ENCODE peak calls at places on chromosomes 1 and 21, in six cellular contexts. Q, D, H, K, T and W are unnamed samples. For H3K4me1, the result is how much of the 10 kb centered on the place peaks cover.

GRCh38 chr1:246151796-246152434 is 355.2 kb downstream of the SMYD3 start:
- DNase-seq in D (no peak), H (no peak), K (no peak), Q (no peak), T (no peak), W (no peak)

GRCh38 chr1:54975709-54976108 is 4.7 kb upstream of the TMEM61 start:
- DNase-seq in T (no peak), D (no peak), Q (no peak), H (no peak), K (no peak), W (no peak)

GRCh38 chr1:201319631-201320030 is 36.3 kb downstream of the PKP1 start:
- DNase-seq in K (no peak), Q (no peak), D (no peak), T (no peak), H (no peak), W (no peak)

GRCh38 chr1:59185163-59185855 is 111.6 kb upstream of the FGGY start:
- DNase-seq in K (no peak), T (no peak), Q (no peak), H (no peak), D (no peak), W (no peak)

GRCh38 chr1:218361298-218362065 is 16.3 kb downstream of the TGFB2 start:
- DNase-seq in D (no peak), T (no peak), K (peak), Q (no peak), H (no peak), W (no peak)

GRCh38 chr1:221604948-221605347 is 136.9 kb downstream of the DUSP10 start:
- DNase-seq in Q (no peak), T (no peak), K (peak), H (no peak), D (no peak), W (no peak)

GRCh38 chr1:230542054-230542453 is 100.2 kb upstream of the COG2 start:
- DNase-seq in Q (no peak), K (peak), T (no peak), H (no peak), D (no peak), W (no peak)

GRCh38 chr1:50335914-50336313 is 87.3 kb downstream of the DMRTA2 start:
- DNase-seq in K (no peak), T (no peak), D (no peak), H (no peak), Q (no peak), W (no peak)

GRCh38 chr1:56758135-56758534 is 61.1 kb downstream of the FYB2 start:
- DNase-seq in Q (peak), H (no peak), D (peak), T (no peak), K (peak), W (no peak)

GRCh38 chr1:11473635-11474034 is 5.3 kb upstream of the DISP3 start:
- DNase-seq in T (no peak), D (no peak), K (peak), Q (no peak), H (no peak), W (no peak)

GRCh38 chr1:150420560-150421265 is 56.8 kb downstream of the RPRD2 start:
- DNase-seq in D (no peak), Q (no peak), K (peak), T (no peak), H (no peak), W (no peak)

GRCh38 chr1:223706077-223706988 is 6.0 kb upstream of the CAPN2 start:
- DNase-seq in K (peak), Q (no peak), H (no peak), D (peak), T (peak), W (no peak)

GRCh38 chr1:42935971-42936308 is 22.7 kb downstream of the SLC2A1 start:
- DNase-seq in D (no peak), H (no peak), Q (no peak), T (no peak), K (no peak), W (no peak)

GRCh38 chr1:24121406-24121805 is 9.5 kb upstream of the MYOM3 start:
- DNase-seq in T (no peak), H (no peak), K (no peak), D (no peak), Q (no peak), W (no peak)

GRCh38 chr1:67983867-67984266 is 66.6 kb downstream of the DIRAS3 start:
- DNase-seq in T (no peak), H (no peak), Q (no peak), K (no peak), D (no peak), W (no peak)

GRCh38 chr1:185733818-185734709 is at the start of gene HMCN1:
- DNase-seq in K (peak), D (peak), T (peak), Q (peak), H (peak), W (no peak)

GRCh38 chr1:185731446-185731845 is 2.7 kb upstream of the HMCN1 start:
- DNase-seq in H (no peak), T (no peak), D (no peak), K (no peak), Q (no peak), W (no peak)

GRCh38 chr1:185734929-185735666 is 907 bp downstream of the HMCN1 start:
- DNase-seq in T (no peak), Q (no peak), K (peak), D (no peak), H (no peak), W (no peak)

GRCh38 chr1:185732941-185733340 is 1.2 kb upstream of the HMCN1 start:
- DNase-seq in D (no peak), Q (no peak), T (no peak), H (no peak), K (no peak), W (no peak)

DNA sequence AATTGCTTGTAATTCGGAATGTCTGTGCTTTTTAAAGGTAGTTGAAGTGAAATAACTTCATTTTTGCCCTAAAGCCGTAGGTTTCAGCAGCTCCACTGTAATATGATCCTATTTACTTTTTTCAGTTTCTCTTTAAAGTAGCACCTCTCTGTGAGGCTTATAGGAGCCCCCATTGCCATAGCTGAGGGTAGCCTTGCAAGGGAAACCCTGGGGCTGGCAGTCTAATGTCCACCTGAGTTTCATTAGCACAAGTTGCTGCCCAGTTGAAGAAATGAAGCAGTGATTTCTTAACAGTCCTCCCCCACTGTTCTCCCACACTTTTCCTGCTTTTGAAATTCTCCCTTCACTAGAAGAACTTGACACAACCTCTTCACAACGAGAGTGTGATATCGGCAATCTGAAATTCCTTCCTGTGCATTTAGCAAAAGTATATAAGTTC is 1.5 kb downstream of the HMCN1 start:
- DNase-seq in K (no peak), Q (no peak), T (no peak), D (no peak), H (no peak), W (no peak)
- H3K4me3 ChIP-seq in K (peak), Q (peak), T (peak), D (peak), H (peak), W (no peak)

DNA sequence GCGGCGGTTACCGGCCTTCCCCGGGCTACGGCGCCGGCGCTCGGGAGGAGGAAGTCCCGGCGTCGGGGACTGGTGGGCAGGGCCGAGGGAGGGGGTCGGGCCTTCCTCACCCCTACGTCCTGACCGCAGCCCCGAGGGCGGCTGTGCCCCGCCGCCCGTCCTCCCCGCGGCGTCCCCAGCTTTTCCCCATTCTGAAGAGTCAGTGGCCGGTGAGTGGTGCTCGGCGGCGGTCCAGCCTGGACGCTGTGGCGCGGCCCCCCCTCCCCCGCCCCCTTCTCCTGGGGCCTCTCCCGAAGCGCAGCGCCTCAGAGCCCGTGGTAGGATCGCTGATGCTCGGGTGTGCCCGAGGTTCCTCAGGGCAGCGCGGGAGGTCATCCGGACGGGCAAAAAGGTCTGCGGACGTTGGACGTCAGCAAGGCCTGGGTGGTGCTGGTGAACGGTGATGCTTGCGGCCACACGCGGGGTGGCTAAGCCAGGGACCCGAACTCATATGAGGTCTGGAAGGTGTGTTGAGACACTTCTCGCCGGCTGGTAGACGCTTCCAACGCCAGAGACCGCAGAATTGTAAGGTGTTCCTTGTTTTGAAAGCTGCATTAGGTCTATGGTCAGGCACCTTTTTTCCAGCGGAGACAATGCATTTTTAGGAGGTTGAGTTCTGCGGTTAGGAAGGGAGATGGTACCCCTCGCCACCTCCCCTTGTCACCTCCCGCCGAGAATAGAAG is 725 bp downstream of the SLC25A33 start:
- DNase-seq in Q (peak), T (peak), H (peak), K (peak), D (peak), W (peak)
- H3K4me1 ChIP-seq in Q (under half), T (under half), H (under half), K (under half), D (under half), W (under half)

GRCh38 chr21:41600116-41600515 is 92.2 kb upstream of the TMPRSS2 start:
- DNase-seq in Q (no peak), K (no peak), D (no peak), T (no peak), H (no peak), W (no peak)
- H3K4me3 ChIP-seq in Q (no peak), K (no peak), D (no peak), T (no peak), H (no peak), W (no peak)

GRCh38 chr1:212231372-212231771 is 53.8 kb upstream of the PPP2R5A start:
- DNase-seq in T (no peak), Q (no peak), H (no peak), K (no peak), D (no peak), W (no peak)

GRCh38 chr1:212232020-212232570 is 53.1 kb upstream of the PPP2R5A start:
- DNase-seq in H (no peak), T (no peak), D (no peak), Q (no peak), K (no peak), W (no peak)

GRCh38 chr1:212234431-212235298 is 50.5 kb upstream of the PPP2R5A start:
- DNase-seq in D (no peak), K (peak), Q (peak), H (peak), T (no peak), W (no peak)

GRCh38 chr1:212235848-212236247 is 49.4 kb upstream of the PPP2R5A start:
- DNase-seq in K (no peak), D (peak), H (no peak), Q (no peak), T (no peak), W (no peak)

GRCh38 chr1:212233321-212233720 is 51.9 kb upstream of the PPP2R5A start:
- DNase-seq in Q (no peak), T (no peak), D (no peak), K (no peak), H (no peak), W (no peak)
- H3K4me1 ChIP-seq in Q (under half), T (under half), D (under half), K (under half), H (under half), W (under half)

GRCh38 chr21:26405071-26405470 is 168.0 kb downstream of the CYYR1 start:
- DNase-seq in K (peak), D (no peak), Q (no peak), T (no peak), H (no peak), W (no peak)
- H3K4me3 ChIP-seq in K (no peak), D (no peak), Q (no peak), T (no peak), H (no peak), W (no peak)